ENCODE peak calls at places on chromosomes 6 and 20, in five cellular contexts. A, W, R, Y and H are unnamed samples.

GRCh38 chr20:35617397-35618031 is 1.9 kb downstream of the SPAG4 start:
- DNase-seq in W (peak; percentile 73), Y (peak; percentile 68), R (peak; percentile 69), A (peak; percentile 88), H (peak; percentile 90)

GRCh38 chr6:37396571-37397185 is 36.3 kb upstream of the CMTR1 start:
- DNase-seq in R (no peak), W (no peak), Y (no peak), A (no peak), H (peak; percentile 56)

GRCh38 chr20:47360207-47360488 is 3.6 kb upstream of the ZMYND8 start:
- DNase-seq in Y (no peak), W (no peak), A (peak; percentile 49), R (no peak), H (peak; percentile 78)

GRCh38 chr20:3930265-3931206 is 41.3 kb downstream of the PANK2 start:
- DNase-seq in Y (no peak), A (no peak), W (no peak), R (no peak), H (no peak)

GRCh38 chr6:56643379-56644089 is 845 bp upstream of the DST start:
- DNase-seq in W (no peak), Y (no peak), R (no peak), A (peak; percentile 45), H (no peak)

GRCh38 chr20:53657732-53658131 is 64.1 kb upstream of the ZNF217 start:
- DNase-seq in R (no peak), W (no peak), Y (peak; percentile 33), A (no peak), H (no peak)

GRCh38 chr20:59937150-59937549 is 3.0 kb downstream of the PPP1R3D start:
- DNase-seq in W (no peak), Y (no peak), A (no peak), R (no peak), H (no peak)

GRCh38 chr6:84675651-84676050 is 88.7 kb downstream of the TBX18 start:
- DNase-seq in W (no peak), A (no peak), R (no peak), Y (no peak), H (no peak)

GRCh38 chr6:143176090-143177021 is 115.7 kb downstream of the AIG1 start:
- DNase-seq in A (peak; percentile 95), Y (no peak), R (no peak), W (no peak), H (peak; percentile 99)

GRCh38 chr6:1372690-1373089 is 16.7 kb upstream of the FOXF2 start:
- DNase-seq in Y (no peak), A (no peak), R (no peak), W (no peak), H (no peak)

GRCh38 chr20:60823001-60823649 is 428.9 kb upstream of the CDH4 start:
- DNase-seq in A (no peak), R (no peak), Y (no peak), W (no peak), H (no peak)

GRCh38 chr6:15292721-15293302 is 46.9 kb downstream of the JARID2 start:
- DNase-seq in R (no peak), W (no peak), A (no peak), Y (no peak), H (no peak)